ENCODE peak calls at places on chromosomes 1 and 21, in eight cellular contexts. K is naive thymus-derived CD4-positive, alpha-beta T cell; G is left ventricle myocardium inferior; M is spleen; V is CD4-positive, CD25-positive, alpha-beta regulatory T cell; B is transverse colon; L is psoas muscle; Y is CD8-positive, alpha-beta memory T cell. J is an unnamed sample.

GRCh38 chr1:9755441-9755995 is 68.2 kb downstream of the CLSTN1 start:
- DNase-seq in K (no peak), Y (no peak), V (no peak), L (no peak), M (peak; percentile 35), G (no peak), B (no peak), J (no peak)

GRCh38 chr21:27269646-27270045 is 302.8 kb upstream of the ADAMTS5 start:
- DNase-seq in B (no peak), Y (no peak), L (no peak), K (no peak), G (no peak), V (no peak), M (no peak), J (no peak)

GRCh38 chr1:75053207-75053606 is 81.0 kb upstream of the LHX8 start:
- DNase-seq in G (no peak), Y (no peak), V (no peak), M (no peak), B (no peak), K (no peak), L (no peak), J (no peak)

GRCh38 chr1:19010995-19011696 is 54.7 kb upstream of the IFFO2 start:
- DNase-seq in G (peak; percentile 32), L (no peak), M (no peak), B (peak; percentile 83), K (peak; percentile 39), Y (peak; percentile 17), V (no peak), J (no peak)

GRCh38 chr1:157277281-157277680 is 139.1 kb upstream of the ETV3 start:
- DNase-seq in V (no peak), G (no peak), Y (no peak), M (no peak), K (no peak), L (no peak), B (no peak), J (no peak)

GRCh38 chr1:21318714-21319159 is 28.5 kb upstream of the ECE1 start:
- DNase-seq in B (peak; percentile 71), G (peak; percentile 93), K (no peak), L (peak; percentile 96), Y (no peak), M (no peak), V (no peak), J (no peak)

GRCh38 chr1:64915381-64916274 is 50.7 kb downstream of the JAK1 start:
- DNase-seq in L (no peak), M (no peak), K (no peak), B (peak; percentile 68), Y (no peak), G (no peak), V (no peak), J (no peak)

GRCh38 chr1:204220217-204220616 is 6.4 kb upstream of the GOLT1A start:
- DNase-seq in G (no peak), B (no peak), M (no peak), Y (no peak), K (no peak), V (no peak), L (no peak), J (no peak)

GRCh38 chr1:83637009-83637408 is 361.9 kb downstream of the TTLL7 start:
- DNase-seq in K (no peak), Y (no peak), V (no peak), B (no peak), G (no peak), M (no peak), L (no peak), J (no peak)
- H3K9me3 ChIP-seq in K (no peaks in the 10 kb centered on the region), Y (no peaks in the 10 kb centered on the region), V (no peaks in the 10 kb centered on the region), B (no peaks in the 10 kb centered on the region), G (no peaks in the 10 kb centered on the region), M (no peaks in the 10 kb centered on the region), L (no peaks in the 10 kb centered on the region), J (no peaks in the 10 kb centered on the region)

GRCh38 chr1:170804879-170805278 is 130.5 kb upstream of the MROH9 start:
- DNase-seq in M (no peak), Y (no peak), L (no peak), B (no peak), V (no peak), K (no peak), G (no peak), J (no peak)

GRCh38 chr1:170804419-170804818 is 130.9 kb upstream of the MROH9 start:
- DNase-seq in Y (no peak), L (no peak), M (no peak), V (no peak), G (no peak), B (no peak), K (no peak), J (no peak)

GRCh38 chr1:170805957-170806662 is 129.2 kb upstream of the MROH9 start:
- DNase-seq in Y (no peak), B (no peak), M (no peak), V (no peak), G (no peak), K (no peak), L (no peak), J (no peak)

DNA sequence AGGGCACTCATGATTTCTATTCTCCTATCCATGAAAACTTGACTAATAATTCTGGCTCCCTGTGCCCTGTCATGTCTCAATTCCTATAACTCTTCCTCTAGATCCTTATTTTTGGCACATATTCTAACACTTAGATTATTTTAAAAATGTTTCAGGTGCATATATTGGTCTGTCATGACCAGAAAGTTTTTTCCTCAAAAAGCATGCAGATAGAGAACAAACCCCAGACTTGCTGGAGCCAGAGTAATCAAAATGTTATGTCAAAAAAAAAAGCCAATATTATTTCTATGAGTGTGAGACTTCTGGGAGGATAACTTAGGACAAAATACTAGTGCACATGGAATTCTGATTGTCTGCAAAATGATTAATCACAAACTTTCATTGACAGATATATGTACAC is 135.1 kb upstream of the MROH9 start:
- DNase-seq in M (no peak), Y (no peak), V (no peak), G (no peak), L (no peak), B (no peak), K (no peak), J (no peak)
- H3K9me3 ChIP-seq in M (no peaks in the 10 kb centered on the region), Y (no peaks in the 10 kb centered on the region), V (no peaks in the 10 kb centered on the region), G (no peaks in the 10 kb centered on the region), L (no peaks in the 10 kb centered on the region), B (no peaks in the 10 kb centered on the region), K (no peaks in the 10 kb centered on the region), J (no peaks in the 10 kb centered on the region)

DNA sequence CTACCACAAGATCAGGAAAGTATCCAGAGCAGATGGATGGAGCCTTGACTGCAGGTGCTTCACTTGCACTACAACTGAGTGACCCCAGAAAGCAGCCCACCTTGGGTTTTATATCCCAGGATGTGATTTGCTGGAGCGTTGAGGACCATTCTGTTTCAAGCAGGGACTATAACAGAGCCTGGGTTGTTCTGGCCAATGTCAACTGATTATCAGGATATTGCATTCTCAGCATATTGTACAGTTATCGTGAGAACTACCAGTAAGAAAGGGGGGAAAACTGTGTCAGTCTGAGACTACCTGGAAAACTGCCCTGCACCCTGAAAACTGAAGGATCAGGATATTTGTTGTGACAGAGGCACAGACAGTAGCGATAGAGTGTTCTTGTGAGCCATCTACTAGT is 8.0 kb downstream of the ZNF669 start:
- DNase-seq in M (no peak), G (no peak), K (no peak), Y (no peak), L (no peak), B (no peak), V (no peak), J (no peak)
- H3K9me3 ChIP-seq in M (peaks cover 75% of the 10 kb centered on the region), G (peaks cover 75% of the 10 kb centered on the region), K (peaks cover 11% of the 10 kb centered on the region), Y (peaks cover 36% of the 10 kb centered on the region), L (peaks cover 25% of the 10 kb centered on the region), B (peaks cover 14% of the 10 kb centered on the region), V (peaks cover 64% of the 10 kb centered on the region), J (peaks cover 16% of the 10 kb centered on the region)

GRCh38 chr1:151008244-151009205 is at the start of gene PRUNE1:
- DNase-seq in Y (peak; percentile 96), V (peak; percentile 95), M (peak; percentile 99), G (peak; percentile 97), B (peak; percentile 99), L (peak; percentile 99), K (peak; percentile 98), J (peak; percentile 97)
- H3K9me3 ChIP-seq in Y (no peaks in the 10 kb centered on the region), V (no peaks in the 10 kb centered on the region), M (no peaks in the 10 kb centered on the region), G (no peaks in the 10 kb centered on the region), B (no peaks in the 10 kb centered on the region), L (no peaks in the 10 kb centered on the region), K (no peaks in the 10 kb centered on the region), J (no peaks in the 10 kb centered on the region)

DNA sequence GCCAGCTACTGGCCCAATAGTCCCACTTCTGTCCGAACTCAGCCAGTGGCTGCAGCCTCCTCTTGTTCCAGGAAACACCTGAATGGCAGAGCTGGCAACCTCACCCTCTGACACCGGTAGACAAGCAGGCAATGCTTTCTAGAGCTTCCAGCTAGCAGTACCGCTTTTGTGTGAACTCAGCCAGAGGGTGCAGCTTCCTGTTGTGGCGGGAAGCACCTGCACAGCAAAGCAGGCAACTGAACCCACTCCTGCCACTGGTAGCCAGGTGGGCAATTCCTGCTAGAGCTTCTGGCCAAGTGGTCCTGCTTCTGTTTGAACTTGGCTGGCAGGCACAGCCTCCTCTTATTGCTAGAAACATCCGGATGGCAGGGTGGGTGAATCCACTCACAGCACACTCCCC is 40.1 kb upstream of the TMPRSS15 start:
- DNase-seq in M (peak; percentile 79), L (no peak), Y (no peak), V (no peak), K (no peak), G (no peak), B (no peak), J (peak; percentile 93)
- H3K9me3 ChIP-seq in M (no peaks in the 10 kb centered on the region), L (no peaks in the 10 kb centered on the region), Y (no peaks in the 10 kb centered on the region), V (peaks cover 7% of the 10 kb centered on the region), K (no peaks in the 10 kb centered on the region), G (peaks cover 25% of the 10 kb centered on the region), B (no peaks in the 10 kb centered on the region), J (peaks cover 38% of the 10 kb centered on the region)

GRCh38 chr1:30147188-30147587 is 576.2 kb downstream of the MATN1 start:
- DNase-seq in B (no peak), L (no peak), K (no peak), Y (no peak), G (no peak), M (no peak), V (no peak), J (no peak)
- H3K9me3 ChIP-seq in B (no peaks in the 10 kb centered on the region), L (no peaks in the 10 kb centered on the region), K (no peaks in the 10 kb centered on the region), Y (no peaks in the 10 kb centered on the region), G (peaks cover 16% of the 10 kb centered on the region), M (no peaks in the 10 kb centered on the region), V (no peaks in the 10 kb centered on the region), J (no peaks in the 10 kb centered on the region)

GRCh38 chr21:35026153-35026499 is 23.0 kb downstream of the RUNX1 start:
- DNase-seq in V (no peak), M (no peak), K (no peak), Y (no peak), L (no peak), B (no peak), G (no peak), J (no peak)
- H3K9me3 ChIP-seq in V (no peaks in the 10 kb centered on the region), M (no peaks in the 10 kb centered on the region), K (no peaks in the 10 kb centered on the region), Y (no peaks in the 10 kb centered on the region), L (no peaks in the 10 kb centered on the region), B (no peaks in the 10 kb centered on the region), G (no peaks in the 10 kb centered on the region), J (no peaks in the 10 kb centered on the region)

GRCh38 chr1:53438427-53439336 is 20.5 kb upstream of the DMRTB1 start:
- DNase-seq in M (peak; percentile 68), B (no peak), V (no peak), L (no peak), G (no peak), K (no peak), Y (no peak), J (no peak)
- H3K9me3 ChIP-seq in M (no peaks in the 10 kb centered on the region), B (no peaks in the 10 kb centered on the region), V (no peaks in the 10 kb centered on the region), L (no peaks in the 10 kb centered on the region), G (no peaks in the 10 kb centered on the region), K (no peaks in the 10 kb centered on the region), Y (no peaks in the 10 kb centered on the region), J (no peaks in the 10 kb centered on the region)

DNA sequence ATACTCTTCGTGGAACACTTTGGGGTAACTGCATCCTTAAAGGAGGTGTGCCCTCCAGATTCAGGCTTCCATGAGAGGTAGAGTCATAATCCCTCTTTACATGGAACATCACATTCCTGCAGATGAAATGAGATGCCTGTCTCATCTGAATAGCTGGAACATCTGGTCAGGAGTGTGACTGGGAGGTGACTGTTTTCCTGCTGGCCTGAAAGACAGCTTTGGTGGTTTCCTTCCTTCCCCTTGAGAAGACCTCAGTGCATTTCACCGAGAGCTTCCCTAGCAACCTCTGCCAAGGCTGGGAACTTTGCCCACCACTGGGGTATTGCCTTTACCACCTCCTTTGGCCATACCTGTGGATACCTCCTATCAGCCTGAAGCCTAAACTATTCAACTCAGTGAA is 46.7 kb upstream of the GUCA2A start:
- DNase-seq in L (no peak), K (no peak), M (no peak), V (no peak), G (no peak), B (no peak), Y (no peak), J (no peak)
- H3K9me3 ChIP-seq in L (no peaks in the 10 kb centered on the region), K (no peaks in the 10 kb centered on the region), M (peaks cover 9% of the 10 kb centered on the region), V (peaks cover 16% of the 10 kb centered on the region), G (peaks cover 17% of the 10 kb centered on the region), B (no peaks in the 10 kb centered on the region), Y (no peaks in the 10 kb centered on the region), J (peaks cover 12% of the 10 kb centered on the region)

J was measured in OCI-LY7.